ENCODE peak calls at places on chromosomes 2 and 18, in four cellular contexts. V is stimulated activated CD8-positive, alpha-beta memory T cell treated with anti-CD3 and anti-CD28 coated beads, Interleukin-4, amount 100 ng/mL, for 24 hours; F is iPS DF 19.7; O is brain microvascular endothelial cell. R is an unnamed sample.

GRCh38 chr2:42907835-42908234 is 115.5 kb upstream of the HAAO start:
- DNase-seq in O (no peak), F (no peak), V (no peak), R (no peak)

GRCh38 chr2:73071452-73072399 is at the start of gene SFXN5:
- DNase-seq in V (peak), F (peak), O (peak), R (peak)

GRCh38 chr2:68827681-68828080 is 43.5 kb downstream of the BMP10 start:
- DNase-seq in O (no peak), F (no peak), V (no peak), R (no peak)

GRCh38 chr18:41357708-41358107 is 597.3 kb upstream of the PIK3C3 start:
- DNase-seq in O (no peak), V (no peak), F (no peak), R (no peak)

GRCh38 chr2:240250150-240250984 is 109.9 kb upstream of the OTOS start:
- DNase-seq in F (no peak), V (no peak), O (no peak), R (no peak)

GRCh38 chr18:48923746-48924580 is 26.8 kb downstream of the SMAD7 start:
- DNase-seq in V (no peak), O (no peak), F (no peak), R (no peak)

GRCh38 chr18:10726198-10727068 is 200.6 kb downstream of the NAPG start:
- DNase-seq in O (no peak), F (no peak), V (no peak), R (no peak)

GRCh38 chr18:47206945-47207637 is 30.9 kb upstream of the IER3IP1 start:
- DNase-seq in F (no peak), V (no peak), O (no peak), R (no peak)

GRCh38 chr2:175030380-175031271 is 25.4 kb upstream of the CHN1 start:
- DNase-seq in V (no peak), O (peak), F (peak), R (no peak)

GRCh38 chr18:10727477-10727876 is 201.7 kb downstream of the NAPG start:
- DNase-seq in V (no peak), O (no peak), F (no peak), R (no peak)

GRCh38 chr18:23237524-23238151 is 102.4 kb downstream of the CABLES1 start:
- DNase-seq in F (no peak), V (peak), O (peak), R (no peak)

GRCh38 chr2:49026706-49027105 is 127.6 kb downstream of the FSHR start:
- DNase-seq in O (no peak), F (no peak), V (no peak), R (no peak)

GRCh38 chr2:12501469-12502147 is 215.1 kb upstream of the TRIB2 start:
- DNase-seq in V (peak), F (no peak), O (no peak), R (no peak)

GRCh38 chr2:6812857-6813530 is 52.7 kb downstream of the CMPK2 start:
- DNase-seq in F (no peak), O (no peak), V (no peak), R (no peak)